ENCODE peak calls at places on chromosomes 12 and 14, in seven cellular contexts. S is GM23248, Q is MM.1S, L is neural progenitor cell, I is GM23338, C is PC-3, G is HCT116. H is an unnamed sample. For H3K4me1, the result is how much of the 10 kb centered on the place peaks cover.

GRCh38 chr12:93904124-93904523 is 226.9 kb downstream of the CRADD start:
- DNase-seq in I (no peak), G (no peak), Q (peak), C (no peak), L (no peak), S (no peak), H (no peak)

GRCh38 chr12:67667276-67668073 is 18.9 kb downstream of the DYRK2 start:
- DNase-seq in Q (no peak), C (no peak), G (no peak), L (no peak), I (no peak), S (peak), H (no peak)

GRCh38 chr12:98757455-98757854 is 112.4 kb downstream of the APAF1 start:
- DNase-seq in G (no peak), I (no peak), L (no peak), Q (no peak), C (no peak), S (peak), H (no peak)

GRCh38 chr12:26278266-26278665 is 82.9 kb downstream of the SSPN start:
- DNase-seq in L (no peak), S (no peak), C (no peak), G (no peak), I (no peak), Q (no peak), H (no peak)

GRCh38 chr14:103733651-103734050 is 18.0 kb downstream of the ZFYVE21 start:
- DNase-seq in I (no peak), L (no peak), S (peak), C (peak), G (no peak), Q (no peak), H (no peak)

GRCh38 chr12:68733661-68734071 is 12.3 kb upstream of the SLC35E3 start:
- DNase-seq in S (peak), G (no peak), C (peak), Q (no peak), L (no peak), I (no peak), H (no peak)

GRCh38 chr12:94222351-94222750 is 74.0 kb downstream of the PLXNC1 start:
- DNase-seq in L (no peak), S (no peak), C (no peak), G (no peak), Q (no peak), I (no peak), H (no peak)

GRCh38 chr12:11628353-11628752 is 21.1 kb upstream of the ETV6 start:
- DNase-seq in L (no peak), C (peak), G (no peak), I (no peak), S (no peak), Q (no peak), H (no peak)

GRCh38 chr12:89236748-89237428 is 115.4 kb downstream of the DUSP6 start:
- DNase-seq in G (peak), S (peak), L (no peak), C (peak), I (no peak), Q (no peak), H (no peak)

GRCh38 chr12:25843976-25844375 is 114.5 kb upstream of the RASSF8 start:
- DNase-seq in Q (no peak), I (no peak), G (no peak), S (no peak), C (no peak), L (no peak), H (no peak)

GRCh38 chr12:62725781-62726180 is 209.2 kb downstream of the PPM1H start:
- DNase-seq in Q (no peak), G (no peak), S (no peak), C (peak), I (no peak), L (no peak), H (no peak)

GRCh38 chr14:106067935-106068334 is 541.6 kb downstream of the TMEM121 start:
- DNase-seq in G (no peak), I (no peak), L (no peak), S (no peak), Q (no peak), C (no peak), H (no peak)

GRCh38 chr14:77761205-77761931 is 412 bp upstream of the SNW1 start:
- DNase-seq in G (no peak), S (peak), L (peak), I (peak), C (peak), Q (no peak), H (peak)

GRCh38 chr12:130847097-130847496 is 8.0 kb upstream of the STX2 start:
- DNase-seq in L (no peak), S (peak), G (no peak), C (no peak), Q (no peak), I (no peak), H (peak)

GRCh38 chr12:43758247-43758727 is 303 bp downstream of the PUS7L start:
- DNase-seq in I (peak), C (peak), Q (peak), L (peak), S (peak), G (no peak), H (peak)

DNA sequence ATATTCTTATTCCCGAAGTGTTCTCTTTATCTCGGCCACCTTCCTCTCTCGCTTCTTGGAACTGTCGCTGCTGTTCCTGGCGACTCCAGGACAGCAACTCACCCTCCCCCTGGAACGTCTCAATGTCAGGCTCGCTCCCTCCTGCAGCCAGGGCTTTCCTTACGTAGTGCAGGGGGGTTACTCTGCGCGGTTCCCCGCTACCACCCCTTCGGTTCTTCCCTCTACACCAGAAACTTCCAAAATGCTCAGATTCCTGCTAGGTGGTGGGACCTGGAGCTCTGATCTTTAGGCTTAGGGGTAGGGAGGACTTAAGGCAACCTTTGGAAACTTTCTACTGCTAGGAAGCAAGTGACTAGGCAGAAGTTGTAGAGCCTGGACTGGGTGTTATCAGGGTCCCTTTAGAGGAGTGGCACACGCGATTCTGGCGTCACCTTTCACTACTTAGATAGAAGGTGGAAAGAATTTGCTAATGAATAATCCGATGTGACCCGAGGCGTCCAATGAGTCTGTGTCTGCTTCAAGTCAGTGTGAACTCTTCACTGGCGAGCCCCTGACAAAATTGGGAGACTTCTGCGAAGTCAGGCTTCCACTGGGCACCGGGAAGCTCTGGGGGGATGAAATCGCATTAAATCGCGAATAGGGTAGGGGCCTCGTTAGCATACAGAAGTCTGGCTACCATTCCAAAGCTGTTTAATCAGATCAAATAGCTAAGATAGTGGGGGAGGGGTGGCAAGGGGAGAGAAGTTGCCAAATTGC is 900 bp upstream of the DPF3 start:
- DNase-seq in C (peak), L (peak), G (no peak), Q (no peak), S (peak), I (peak), H (peak)
- TF ChIP-seq EZH2 in C (no peak), L (no peak), G (no peak), Q (no peak), S (no peak), I (peak), H (peak)

GRCh38 chr12:76639646-76640045 is 80.1 kb upstream of the OSBPL8 start:
- DNase-seq in S (no peak), Q (no peak), G (no peak), I (no peak), L (no peak), C (no peak), H (no peak)

GRCh38 chr12:76633415-76633814 is 73.8 kb upstream of the OSBPL8 start:
- DNase-seq in C (peak), S (no peak), I (no peak), L (no peak), Q (no peak), G (no peak), H (no peak)

GRCh38 chr12:76634074-76634570 is 74.6 kb upstream of the OSBPL8 start:
- DNase-seq in Q (no peak), C (no peak), I (peak), S (no peak), L (peak), G (no peak), H (no peak)

GRCh38 chr12:76637807-76638206 is 78.2 kb upstream of the OSBPL8 start:
- DNase-seq in I (no peak), G (no peak), Q (no peak), L (no peak), S (peak), C (peak), H (no peak)

GRCh38 chr12:76636141-76636692 is 76.6 kb upstream of the OSBPL8 start:
- DNase-seq in C (peak), S (no peak), Q (no peak), L (no peak), G (no peak), I (peak), H (no peak)
- TF ChIP-seq EZH2phosphoT487 in C (no peak), S (no peak), Q (no peak), L (no peak), G (no peak), I (no peak), H (no peak)

DNA sequence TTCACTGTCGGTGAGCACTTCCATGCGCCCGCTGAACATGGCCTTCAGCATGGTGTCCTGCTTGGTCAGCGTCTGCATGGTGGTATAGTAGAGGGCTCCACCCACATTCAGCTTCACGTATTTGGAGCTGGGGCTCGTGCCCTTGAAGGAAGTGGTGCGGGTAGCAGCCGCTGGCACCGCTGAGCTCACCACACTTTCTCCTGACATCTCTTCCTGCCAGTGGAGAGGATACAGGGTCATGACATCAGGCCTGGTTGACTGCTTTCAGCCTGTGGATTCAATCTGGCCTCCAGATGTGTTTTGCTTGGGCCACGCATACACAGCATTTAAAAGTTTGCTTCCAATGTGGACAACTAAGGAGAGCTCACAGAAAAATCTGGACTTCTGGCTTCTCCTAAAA is 7.6 kb downstream of the KCTD10 start:
- DNase-seq in Q (no peak), I (no peak), G (no peak), S (peak), C (no peak), L (no peak), H (no peak)
- H3K4me1 ChIP-seq in Q (under half), I (under half), G (under half), S (half or more), C (under half), L (under half), H (under half)

GRCh38 chr12:107103097-107103496 is 9.7 kb upstream of the CRY1 start:
- DNase-seq in L (no peak), Q (no peak), I (no peak), G (no peak), C (no peak), S (peak), H (no peak)

GRCh38 chr12:107103516-107103915 is 10.2 kb upstream of the CRY1 start:
- DNase-seq in G (no peak), Q (no peak), S (no peak), C (no peak), L (no peak), I (no peak), H (no peak)

GRCh38 chr12:107102294-107102693 is 8.9 kb upstream of the CRY1 start:
- DNase-seq in S (no peak), I (no peak), C (no peak), L (no peak), G (no peak), Q (no peak), H (no peak)

GRCh38 chr12:107105410-107105703 is 12.0 kb upstream of the CRY1 start:
- DNase-seq in G (no peak), I (peak), C (no peak), S (no peak), Q (no peak), L (no peak), H (no peak)

GRCh38 chr12:107101651-107102050 is 8.3 kb upstream of the CRY1 start:
- DNase-seq in Q (no peak), I (no peak), L (no peak), G (no peak), S (no peak), C (no peak), H (no peak)
- TF ChIP-seq EZH2 in Q (no peak), I (no peak), L (no peak), G (no peak), S (no peak), C (no peak), H (no peak)

GRCh38 chr14:73997944-73998451 is 21.1 kb downstream of the ENTPD5 start:
- DNase-seq in Q (no peak), L (no peak), G (no peak), C (no peak), I (no peak), S (no peak), H (no peak)

GRCh38 chr14:73995977-73996378 is 23.1 kb downstream of the ENTPD5 start:
- DNase-seq in C (no peak), L (no peak), I (no peak), S (no peak), Q (no peak), G (no peak), H (peak)

GRCh38 chr14:73998736-73999135 is 20.4 kb downstream of the ENTPD5 start:
- DNase-seq in Q (no peak), C (no peak), S (no peak), G (no peak), I (no peak), L (no peak), H (no peak)

GRCh38 chr14:73997108-73997943 is 21.8 kb downstream of the ENTPD5 start:
- DNase-seq in G (no peak), S (no peak), I (no peak), Q (no peak), L (no peak), C (no peak), H (peak)

GRCh38 chr14:73996731-73997107 is 22.4 kb downstream of the ENTPD5 start:
- DNase-seq in S (no peak), G (no peak), C (no peak), Q (no peak), I (no peak), L (no peak), H (no peak)
- TF ChIP-seq EZH2phosphoT487 in S (no peak), G (no peak), C (no peak), Q (no peak), I (no peak), L (no peak), H (no peak)

GRCh38 chr14:44847910-44848309 is 113.8 kb downstream of the KLHL28 start:
- DNase-seq in S (peak), L (no peak), G (no peak), I (no peak), Q (no peak), C (peak), H (no peak)
- H3K4me1 ChIP-seq in S (under half), L (under half), G (under half), I (under half), Q (under half), C (under half), H (under half)

GRCh38 chr12:52600475-52600874 is 788 bp downstream of the KRT72 start:
- DNase-seq in C (no peak), S (no peak), I (no peak), G (no peak), Q (no peak), L (no peak), H (no peak)

GRCh38 chr12:52600071-52600470 is 1.2 kb downstream of the KRT72 start:
- DNase-seq in I (no peak), G (no peak), L (no peak), C (no peak), Q (no peak), S (no peak), H (no peak)

GRCh38 chr12:52602552-52602951 is 1.3 kb upstream of the KRT72 start:
- DNase-seq in S (no peak), G (no peak), L (no peak), I (no peak), Q (no peak), C (no peak), H (no peak)

GRCh38 chr12:52601671-52602070 is 408 bp upstream of the KRT72 start:
- DNase-seq in L (no peak), G (no peak), Q (no peak), I (no peak), C (no peak), S (no peak), H (no peak)

DNA sequence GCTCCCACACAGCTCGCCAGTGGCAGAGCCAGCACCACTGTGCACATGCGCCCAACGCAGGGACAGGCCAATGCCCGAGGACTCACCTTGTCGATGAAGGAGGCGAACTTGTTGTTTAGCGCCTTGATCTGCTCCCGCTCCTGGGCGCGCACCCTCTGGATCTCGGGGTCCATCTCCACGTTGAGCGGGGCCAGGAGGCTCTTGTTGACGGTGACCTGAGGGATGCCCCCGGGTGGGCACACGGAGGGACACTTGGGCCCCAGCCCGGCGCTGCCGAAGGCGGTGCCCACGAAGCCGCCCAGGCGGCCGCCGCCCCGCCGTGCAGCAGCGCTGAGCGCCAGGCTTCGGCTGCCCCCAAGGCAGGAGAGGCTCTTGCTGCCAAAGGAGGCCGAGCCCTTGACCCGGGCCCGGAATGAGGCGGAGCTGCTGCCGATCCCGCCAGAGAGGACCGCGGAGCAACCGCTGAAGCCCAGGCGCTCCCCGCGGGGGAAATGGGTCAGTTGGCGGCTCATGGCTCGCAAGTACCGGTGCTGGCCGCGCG is at the start of gene KRT72:
- DNase-seq in L (no peak), G (no peak), S (no peak), C (no peak), Q (no peak), I (peak), H (no peak)
- TF ChIP-seq EZH2 in L (no peak), G (no peak), S (no peak), C (no peak), Q (no peak), I (no peak), H (no peak)

GRCh38 chr12:71755146-71755892 is 656 bp downstream of the RAB21 start:
- DNase-seq in Q (peak), G (no peak), C (peak), S (peak), I (peak), L (peak), H (peak)
- TF ChIP-seq EZH2phosphoT487 in Q (no peak), G (no peak), C (no peak), S (no peak), I (no peak), L (no peak), H (no peak)

DNA sequence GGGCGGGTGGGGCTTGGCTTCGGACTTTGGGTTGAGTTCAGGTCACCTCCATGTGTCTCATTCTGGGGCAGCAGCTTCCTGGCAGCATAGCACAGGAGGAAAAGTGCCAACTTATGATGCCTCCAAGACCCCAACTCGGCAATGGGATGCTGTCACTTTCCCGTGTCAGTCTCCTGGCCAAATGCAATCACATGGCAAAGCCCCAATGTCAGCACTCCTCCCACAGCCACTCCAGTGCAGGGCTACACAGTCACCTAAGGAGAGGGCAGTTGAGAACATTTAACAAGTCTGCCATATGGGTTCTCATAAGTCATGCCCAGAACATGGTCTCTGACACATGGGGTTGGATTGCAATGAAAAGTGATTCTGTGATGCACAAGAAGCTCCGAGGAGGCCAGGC is 26.7 kb downstream of the ELK3 start:
- DNase-seq in I (no peak), C (no peak), Q (no peak), L (no peak), G (no peak), S (peak), H (no peak)
- H3K4me1 ChIP-seq in I (under half), C (under half), Q (under half), L (under half), G (under half), S (under half), H (under half)

DNA sequence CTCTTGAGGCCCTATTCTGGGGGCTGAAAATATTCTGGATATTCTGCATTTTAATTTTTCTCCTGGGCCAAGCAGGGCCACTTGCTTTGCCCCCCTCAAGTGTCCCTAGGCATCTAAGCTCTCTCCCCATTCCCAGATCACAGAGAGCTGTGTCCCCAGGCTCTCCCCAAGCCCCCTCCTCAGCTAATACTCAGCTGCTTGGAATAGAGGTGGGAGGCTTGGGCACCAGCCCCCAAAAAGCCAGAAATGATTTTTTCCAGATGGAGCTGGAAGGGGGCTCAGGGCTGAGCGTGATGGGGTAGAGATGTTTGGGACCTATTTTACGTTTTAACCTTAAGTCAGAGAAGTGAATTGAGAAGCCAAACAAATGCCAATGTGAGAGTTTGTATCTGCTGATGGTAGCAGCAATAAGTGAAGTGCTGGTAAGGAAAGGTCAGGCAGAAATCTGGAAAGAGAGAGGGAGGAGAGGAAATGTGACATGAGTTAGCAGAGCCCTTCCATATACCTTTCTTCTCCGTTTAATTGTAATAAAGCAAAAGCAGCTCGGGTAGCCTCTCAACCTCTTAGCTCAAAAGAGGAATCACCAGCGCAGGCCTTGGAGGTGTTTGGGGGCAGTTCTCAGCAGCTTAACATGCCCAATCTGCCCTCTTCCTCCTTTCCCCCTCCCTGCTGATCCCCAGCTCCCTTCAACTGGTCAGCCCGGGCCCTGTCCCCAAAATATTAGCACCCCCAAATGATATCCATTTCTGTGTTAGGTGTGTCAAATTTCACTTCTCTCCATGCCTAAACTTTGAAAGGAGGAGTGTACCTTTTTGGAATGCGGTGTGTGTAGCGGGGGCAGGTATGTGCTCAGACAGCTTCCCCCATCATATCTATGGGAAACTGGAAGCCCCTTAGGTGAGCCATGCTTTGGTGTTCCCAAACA is 5.0 kb upstream of the HOXC6 start:
- DNase-seq in C (no peak), S (peak), I (no peak), Q (no peak), G (no peak), L (no peak), H (no peak)
- TF ChIP-seq EZH2 in C (no peak), S (no peak), I (peak), Q (no peak), G (no peak), L (no peak), H (peak)

H was measured in hepatocyte.